ENCODE peak calls at places on chromosomes 5 and 9, in ten cellular contexts. One of them, this sample, is unnamed.

GRCh38 chr5:168291281-168291960 is at the start of gene WWC1:
- DNase-seq in spleen: peak; percentile 86
- DNase-seq in keratinocyte: no peak
- DNase-seq in tibial nerve: no peak
- DNase-seq in kidney epithelial cell: no peak
- DNase-seq in A549: peak; percentile 86
- DNase-seq in transverse colon: peak; percentile 91
- DNase-seq in heart right ventricle: peak; percentile 26
- DNase-seq in activated B cell treated with CpG ODN at 0.5 μM for 24 hours: peak; percentile 62
- DNase-seq in cardiac fibroblast: no peak
- DNase-seq in this sample: peak; percentile 80

GRCh38 chr9:131396626-131397025 is 2.7 kb downstream of the PRRC2B start:
- DNase-seq in spleen: no peak
- DNase-seq in keratinocyte: no peak
- DNase-seq in tibial nerve: no peak
- DNase-seq in kidney epithelial cell: no peak
- DNase-seq in A549: no peak
- DNase-seq in transverse colon: no peak
- DNase-seq in heart right ventricle: no peak
- DNase-seq in activated B cell treated with CpG ODN at 0.5 μM for 24 hours: no peak
- DNase-seq in cardiac fibroblast: no peak
- DNase-seq in this sample: no peak

GRCh38 chr9:89059925-89060506 is 68.7 kb downstream of the S1PR3 start:
- DNase-seq in spleen: no peak
- DNase-seq in keratinocyte: no peak
- DNase-seq in tibial nerve: no peak
- DNase-seq in kidney epithelial cell: no peak
- DNase-seq in A549: no peak
- DNase-seq in transverse colon: no peak
- DNase-seq in heart right ventricle: no peak
- DNase-seq in activated B cell treated with CpG ODN at 0.5 μM for 24 hours: no peak
- DNase-seq in cardiac fibroblast: no peak
- DNase-seq in this sample: no peak

GRCh38 chr9:116891438-116891837 is 204.3 kb downstream of the TRIM32 start:
- DNase-seq in spleen: no peak
- DNase-seq in keratinocyte: no peak
- DNase-seq in tibial nerve: no peak
- DNase-seq in kidney epithelial cell: peak; percentile 16
- DNase-seq in A549: no peak
- DNase-seq in transverse colon: no peak
- DNase-seq in heart right ventricle: no peak
- DNase-seq in activated B cell treated with CpG ODN at 0.5 μM for 24 hours: no peak
- DNase-seq in cardiac fibroblast: no peak
- DNase-seq in this sample: no peak

GRCh38 chr5:31225118-31225517 is 31.6 kb downstream of the CDH6 start:
- DNase-seq in spleen: no peak
- DNase-seq in keratinocyte: no peak
- DNase-seq in tibial nerve: no peak
- DNase-seq in kidney epithelial cell: no peak
- DNase-seq in A549: no peak
- DNase-seq in transverse colon: no peak
- DNase-seq in heart right ventricle: no peak
- DNase-seq in activated B cell treated with CpG ODN at 0.5 μM for 24 hours: no peak
- DNase-seq in cardiac fibroblast: peak; percentile 94
- DNase-seq in this sample: no peak

GRCh38 chr9:108049026-108049591 is 559.5 kb upstream of the KLF4 start:
- DNase-seq in spleen: no peak
- DNase-seq in keratinocyte: peak; percentile 81
- DNase-seq in tibial nerve: no peak
- DNase-seq in kidney epithelial cell: peak; percentile 93
- DNase-seq in A549: peak; percentile 38
- DNase-seq in transverse colon: no peak
- DNase-seq in heart right ventricle: no peak
- DNase-seq in activated B cell treated with CpG ODN at 0.5 μM for 24 hours: no peak
- DNase-seq in cardiac fibroblast: peak; percentile 94
- DNase-seq in this sample: no peak

GRCh38 chr5:134577796-134578577 is 52.5 kb downstream of the JADE2 start:
- DNase-seq in spleen: peak; percentile 93
- DNase-seq in keratinocyte: no peak
- DNase-seq in tibial nerve: peak; percentile 77
- DNase-seq in kidney epithelial cell: no peak
- DNase-seq in A549: peak; percentile 86
- DNase-seq in transverse colon: peak; percentile 84
- DNase-seq in heart right ventricle: peak; percentile 85
- DNase-seq in activated B cell treated with CpG ODN at 0.5 μM for 24 hours: peak; percentile 72
- DNase-seq in cardiac fibroblast: peak; percentile 85
- DNase-seq in this sample: peak; percentile 72

GRCh38 chr5:143676794-143677193 is 135.2 kb upstream of the HMHB1 start:
- DNase-seq in spleen: no peak
- DNase-seq in keratinocyte: no peak
- DNase-seq in tibial nerve: no peak
- DNase-seq in kidney epithelial cell: no peak
- DNase-seq in A549: no peak
- DNase-seq in transverse colon: no peak
- DNase-seq in heart right ventricle: no peak
- DNase-seq in activated B cell treated with CpG ODN at 0.5 μM for 24 hours: no peak
- DNase-seq in cardiac fibroblast: no peak
- DNase-seq in this sample: no peak

GRCh38 chr9:108620767-108621166 is 235.0 kb downstream of the ACTL7B start:
- DNase-seq in spleen: no peak
- DNase-seq in keratinocyte: no peak
- DNase-seq in tibial nerve: no peak
- DNase-seq in kidney epithelial cell: no peak
- DNase-seq in A549: no peak
- DNase-seq in transverse colon: no peak
- DNase-seq in heart right ventricle: no peak
- DNase-seq in activated B cell treated with CpG ODN at 0.5 μM for 24 hours: no peak
- DNase-seq in cardiac fibroblast: peak; percentile 38
- DNase-seq in this sample: no peak

GRCh38 chr5:155943516-155944407 is 383.2 kb upstream of the SGCD start:
- DNase-seq in spleen: no peak
- DNase-seq in keratinocyte: no peak
- DNase-seq in tibial nerve: peak; percentile 28
- DNase-seq in kidney epithelial cell: peak; percentile 31
- DNase-seq in A549: peak; percentile 27
- DNase-seq in transverse colon: peak; percentile 50
- DNase-seq in heart right ventricle: peak; percentile 27
- DNase-seq in activated B cell treated with CpG ODN at 0.5 μM for 24 hours: no peak
- DNase-seq in cardiac fibroblast: peak; percentile 21
- DNase-seq in this sample: peak; percentile 19

GRCh38 chr5:35098214-35098613 is 50.5 kb upstream of the AGXT2 start:
- DNase-seq in spleen: no peak
- DNase-seq in keratinocyte: no peak
- DNase-seq in tibial nerve: no peak
- DNase-seq in kidney epithelial cell: no peak
- DNase-seq in A549: no peak
- DNase-seq in transverse colon: no peak
- DNase-seq in heart right ventricle: no peak
- DNase-seq in activated B cell treated with CpG ODN at 0.5 μM for 24 hours: no peak
- DNase-seq in cardiac fibroblast: no peak
- DNase-seq in this sample: no peak

GRCh38 chr9:97615439-97616072 is 17.6 kb downstream of the TSTD2 start:
- DNase-seq in spleen: no peak
- DNase-seq in keratinocyte: no peak
- DNase-seq in tibial nerve: peak; percentile 88
- DNase-seq in kidney epithelial cell: no peak
- DNase-seq in A549: peak; percentile 69
- DNase-seq in transverse colon: peak; percentile 70
- DNase-seq in heart right ventricle: no peak
- DNase-seq in activated B cell treated with CpG ODN at 0.5 μM for 24 hours: no peak
- DNase-seq in cardiac fibroblast: peak; percentile 73
- DNase-seq in this sample: peak; percentile 33

GRCh38 chr5:126234563-126235195 is 188.5 kb upstream of the GRAMD2B start:
- DNase-seq in spleen: no peak
- DNase-seq in keratinocyte: no peak
- DNase-seq in tibial nerve: no peak
- DNase-seq in kidney epithelial cell: peak; percentile 32
- DNase-seq in A549: peak; percentile 11
- DNase-seq in transverse colon: peak; percentile 19
- DNase-seq in heart right ventricle: no peak
- DNase-seq in activated B cell treated with CpG ODN at 0.5 μM for 24 hours: no peak
- DNase-seq in cardiac fibroblast: peak; percentile 43
- DNase-seq in this sample: no peak

GRCh38 chr5:117488976-117489500 is 914.4 kb upstream of the SEMA6A start:
- DNase-seq in spleen: no peak
- DNase-seq in keratinocyte: no peak
- DNase-seq in tibial nerve: no peak
- DNase-seq in kidney epithelial cell: no peak
- DNase-seq in A549: no peak
- DNase-seq in transverse colon: no peak
- DNase-seq in heart right ventricle: no peak
- DNase-seq in activated B cell treated with CpG ODN at 0.5 μM for 24 hours: no peak
- DNase-seq in cardiac fibroblast: no peak
- DNase-seq in this sample: no peak

GRCh38 chr5:118590806-118591205 is 397.5 kb downstream of the DTWD2 start:
- DNase-seq in spleen: no peak
- DNase-seq in keratinocyte: no peak
- DNase-seq in tibial nerve: no peak
- DNase-seq in kidney epithelial cell: no peak
- DNase-seq in A549: no peak
- DNase-seq in transverse colon: no peak
- DNase-seq in heart right ventricle: no peak
- DNase-seq in activated B cell treated with CpG ODN at 0.5 μM for 24 hours: no peak
- DNase-seq in cardiac fibroblast: no peak
- DNase-seq in this sample: no peak

GRCh38 chr9:34809504-34810186 is 99.7 kb upstream of the CCL21 start:
- DNase-seq in spleen: no peak
- DNase-seq in keratinocyte: no peak
- DNase-seq in tibial nerve: no peak
- DNase-seq in kidney epithelial cell: no peak
- DNase-seq in A549: no peak
- DNase-seq in transverse colon: no peak
- DNase-seq in heart right ventricle: peak; percentile 22
- DNase-seq in activated B cell treated with CpG ODN at 0.5 μM for 24 hours: no peak
- DNase-seq in cardiac fibroblast: peak; percentile 18
- DNase-seq in this sample: no peak
- TF ChIP-seq CTCF in spleen: no peak
- TF ChIP-seq CTCF in keratinocyte: peak; percentile 49
- TF ChIP-seq CTCF in tibial nerve: no peak
- TF ChIP-seq CTCF in kidney epithelial cell: peak; percentile 44
- TF ChIP-seq CTCF in A549: no peak
- TF ChIP-seq CTCF in transverse colon: no peak
- TF ChIP-seq CTCF in heart right ventricle: peak; percentile 26
- TF ChIP-seq CTCF in activated B cell treated with CpG ODN at 0.5 μM for 24 hours: no peak
- TF ChIP-seq CTCF in cardiac fibroblast: peak; percentile 49
- TF ChIP-seq CTCF in this sample: no peak

DNA sequence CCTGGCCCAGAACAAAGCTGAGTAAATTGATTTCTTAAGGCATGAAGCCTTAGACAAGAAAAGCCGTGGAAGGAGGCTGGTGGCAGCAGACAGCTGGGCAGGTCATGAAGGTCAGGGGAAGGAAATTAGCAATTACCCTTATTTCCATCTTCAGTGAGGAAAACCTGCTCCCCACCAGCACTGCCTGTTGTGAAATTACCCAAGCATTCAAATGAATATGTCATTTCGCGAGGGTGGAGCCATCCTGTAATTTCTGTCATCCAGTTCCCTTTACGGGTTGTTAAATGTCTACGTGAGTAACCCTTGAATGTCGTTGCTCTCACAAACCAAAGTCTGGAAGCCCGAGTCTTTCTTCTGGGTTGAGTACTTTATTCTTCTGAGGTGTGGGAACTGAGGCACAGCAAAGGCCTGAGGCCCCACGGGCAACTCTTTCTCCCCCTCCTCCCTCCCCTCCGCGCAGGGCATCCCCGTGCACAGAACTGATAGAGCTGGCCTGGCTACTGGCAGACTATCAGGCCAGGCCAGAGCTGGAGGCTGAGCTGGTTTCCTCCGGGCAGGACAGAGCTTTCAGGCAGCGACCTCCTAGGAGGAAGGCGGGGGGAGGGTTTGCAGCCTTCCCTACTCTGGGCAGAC is 22.0 kb upstream of the AK3 start:
- DNase-seq in spleen: peak; percentile 86
- DNase-seq in keratinocyte: no peak
- DNase-seq in tibial nerve: peak; percentile 34
- DNase-seq in kidney epithelial cell: no peak
- DNase-seq in A549: no peak
- DNase-seq in transverse colon: peak; percentile 53
- DNase-seq in heart right ventricle: peak; percentile 18
- DNase-seq in activated B cell treated with CpG ODN at 0.5 μM for 24 hours: no peak
- DNase-seq in cardiac fibroblast: peak; percentile 52
- DNase-seq in this sample: no peak
- TF ChIP-seq CTCF in spleen: no peak
- TF ChIP-seq CTCF in keratinocyte: no peak
- TF ChIP-seq CTCF in tibial nerve: no peak
- TF ChIP-seq CTCF in kidney epithelial cell: no peak
- TF ChIP-seq CTCF in A549: no peak
- TF ChIP-seq CTCF in transverse colon: peak; percentile 18
- TF ChIP-seq CTCF in heart right ventricle: no peak
- TF ChIP-seq CTCF in activated B cell treated with CpG ODN at 0.5 μM for 24 hours: no peak
- TF ChIP-seq CTCF in cardiac fibroblast: no peak
- TF ChIP-seq CTCF in this sample: no peak

GRCh38 chr5:181281984-181282316 is 21.0 kb upstream of the TRIM52 start:
- DNase-seq in spleen: no peak
- DNase-seq in keratinocyte: no peak
- DNase-seq in tibial nerve: no peak
- DNase-seq in kidney epithelial cell: no peak
- DNase-seq in A549: no peak
- DNase-seq in transverse colon: no peak
- DNase-seq in heart right ventricle: no peak
- DNase-seq in activated B cell treated with CpG ODN at 0.5 μM for 24 hours: no peak
- DNase-seq in cardiac fibroblast: no peak
- DNase-seq in this sample: no peak
- TF ChIP-seq CTCF in spleen: no peak
- TF ChIP-seq CTCF in keratinocyte: no peak
- TF ChIP-seq CTCF in tibial nerve: no peak
- TF ChIP-seq CTCF in kidney epithelial cell: no peak
- TF ChIP-seq CTCF in A549: no peak
- TF ChIP-seq CTCF in transverse colon: no peak
- TF ChIP-seq CTCF in heart right ventricle: no peak
- TF ChIP-seq CTCF in activated B cell treated with CpG ODN at 0.5 μM for 24 hours: no peak
- TF ChIP-seq CTCF in cardiac fibroblast: no peak
- TF ChIP-seq CTCF in this sample: no peak

DNA sequence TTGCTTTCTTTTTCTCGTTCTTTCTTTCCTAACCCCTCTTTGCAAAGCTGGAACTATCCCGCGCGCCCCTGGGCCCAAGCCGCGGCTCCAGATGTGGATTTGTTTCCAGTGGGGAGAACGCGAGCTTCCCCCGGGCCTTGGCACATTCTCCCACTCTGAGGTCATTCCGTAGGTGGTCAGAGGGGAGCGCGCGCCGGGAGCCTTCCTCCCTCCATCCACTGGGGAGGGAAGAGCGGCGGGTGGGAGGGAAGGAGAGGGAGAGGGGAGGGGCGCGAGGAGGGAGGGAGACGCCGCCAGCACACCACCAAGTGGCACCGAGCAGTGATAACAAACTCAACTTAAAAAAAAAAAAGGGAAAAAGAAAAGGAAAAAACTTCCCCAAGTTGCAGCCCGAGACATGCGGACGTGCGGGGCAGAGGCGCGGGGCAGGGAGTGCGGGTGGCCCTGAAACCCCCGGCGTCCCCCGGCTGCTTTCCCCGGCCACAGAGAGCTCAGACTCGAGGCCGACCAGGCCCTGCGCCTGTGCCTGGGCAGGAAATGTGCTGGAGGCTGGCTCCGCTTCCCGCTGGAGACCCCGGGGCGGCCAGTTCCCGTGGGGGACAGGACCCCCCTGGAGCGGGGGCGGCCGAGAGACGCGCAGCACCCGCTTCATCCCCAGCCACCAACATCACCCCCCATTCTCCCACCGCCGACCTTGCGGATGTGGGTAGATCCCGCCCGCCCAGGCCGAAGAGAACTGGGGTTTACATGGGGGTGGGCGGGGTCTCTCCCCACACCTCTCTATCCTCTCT is 3.1 kb downstream of the IER5L start:
- DNase-seq in spleen: peak; percentile 86
- DNase-seq in keratinocyte: peak; percentile 49
- DNase-seq in tibial nerve: peak; percentile 69
- DNase-seq in kidney epithelial cell: peak; percentile 29
- DNase-seq in A549: peak; percentile 85
- DNase-seq in transverse colon: peak; percentile 80
- DNase-seq in heart right ventricle: peak; percentile 87
- DNase-seq in activated B cell treated with CpG ODN at 0.5 μM for 24 hours: no peak
- DNase-seq in cardiac fibroblast: peak; percentile 91
- DNase-seq in this sample: no peak
- TF ChIP-seq CTCF in spleen: no peak
- TF ChIP-seq CTCF in keratinocyte: no peak
- TF ChIP-seq CTCF in tibial nerve: peak; percentile 23
- TF ChIP-seq CTCF in kidney epithelial cell: peak; percentile 32
- TF ChIP-seq CTCF in A549: peak; percentile 23
- TF ChIP-seq CTCF in transverse colon: no peak
- TF ChIP-seq CTCF in heart right ventricle: no peak
- TF ChIP-seq CTCF in activated B cell treated with CpG ODN at 0.5 μM for 24 hours: no peak
- TF ChIP-seq CTCF in cardiac fibroblast: peak; percentile 23
- TF ChIP-seq CTCF in this sample: no peak